ENCODE peak calls at places on chromosomes 16 and 17, in seven cellular contexts. J is heart left ventricle, H is esophagus squamous epithelium, I is thyroid gland, T is Peyer's patch, Z is HCT116, L is stomach. N is an unnamed sample.

GRCh38 chr16:17921357-17921978 is 415.1 kb downstream of the NPIPA8 start:
- DNase-seq in J (no peak), H (no peak), I (no peak), T (peak; percentile 71), Z (peak; percentile 48), L (no peak), N (peak; percentile 44)

GRCh38 chr17:78471635-78472034 is 93.2 kb downstream of the PGS1 start:
- DNase-seq in J (no peak), H (no peak), I (no peak), T (no peak), Z (no peak), L (no peak), N (no peak)

GRCh38 chr17:13869301-13869700 is 200.0 kb upstream of the COX10 start:
- DNase-seq in J (no peak), H (no peak), I (no peak), T (no peak), Z (no peak), L (no peak), N (no peak)

GRCh38 chr16:82650804-82651203 is 24.0 kb downstream of the CDH13 start:
- DNase-seq in J (no peak), H (no peak), I (no peak), T (no peak), Z (no peak), L (no peak), N (no peak)

GRCh38 chr17:40304464-40304863 is 4.5 kb upstream of the RARA start:
- DNase-seq in J (no peak), H (no peak), I (no peak), T (no peak), Z (no peak), L (no peak), N (no peak)

GRCh38 chr16:10862432-10862831 is 14.6 kb upstream of the CIITA start:
- DNase-seq in J (peak; percentile 53), H (no peak), I (no peak), T (peak; percentile 71), Z (peak; percentile 37), L (peak; percentile 90), N (peak; percentile 81)

GRCh38 chr16:2365895-2366294 is 25.4 kb upstream of the ABCA3 start:
- DNase-seq in J (no peak), H (no peak), I (no peak), T (no peak), Z (no peak), L (no peak), N (no peak)

GRCh38 chr16:80369559-80369958 is 171.2 kb upstream of the DYNLRB2 start:
- DNase-seq in J (peak; percentile 32), H (no peak), I (no peak), T (peak; percentile 64), Z (no peak), L (peak; percentile 55), N (peak; percentile 40)

GRCh38 chr16:2776500-2777139 is 460 bp downstream of the ELOB start:
- DNase-seq in J (peak; percentile 47), H (no peak), I (no peak), T (peak; percentile 62), Z (no peak), L (no peak), N (no peak)

GRCh38 chr16:31071861-31072260 is 2.2 kb downstream of the ZNF668 start:
- DNase-seq in J (no peak), H (no peak), I (no peak), T (no peak), Z (no peak), L (no peak), N (no peak)

GRCh38 chr16:4345439-4346204 is 5.5 kb downstream of the PAM16 start:
- DNase-seq in J (no peak), H (no peak), I (no peak), T (no peak), Z (no peak), L (no peak), N (peak; percentile 65)

GRCh38 chr17:38703742-38704644 is 1.1 kb upstream of the MLLT6 start:
- DNase-seq in J (peak; percentile 85), H (peak; percentile 32), I (peak; percentile 98), T (peak; percentile 94), Z (peak; percentile 81), L (peak; percentile 95), N (peak; percentile 94)

GRCh38 chr16:56911771-56912541 is 20.0 kb upstream of the HERPUD1 start:
- DNase-seq in J (peak; percentile 59), H (no peak), I (peak; percentile 16), T (peak; percentile 91), Z (no peak), L (peak; percentile 40), N (no peak)

GRCh38 chr16:85661131-85662035 is 27.4 kb downstream of the GINS2 start:
- DNase-seq in J (no peak), H (no peak), I (no peak), T (no peak), Z (no peak), L (no peak), N (no peak)

GRCh38 chr17:69961488-69962145 is 113.4 kb upstream of the KCNJ16 start:
- DNase-seq in J (peak; percentile 19), H (no peak), I (peak; percentile 20), T (no peak), Z (no peak), L (peak; percentile 26), N (peak; percentile 11)

GRCh38 chr17:37212184-37212583 is 163.6 kb upstream of the C17orf78 start:
- DNase-seq in J (no peak), H (no peak), I (no peak), T (no peak), Z (no peak), L (no peak), N (no peak)

GRCh38 chr17:82240506-82241182 is 11.8 kb downstream of the SLC16A3 start:
- DNase-seq in J (no peak), H (no peak), I (peak; percentile 23), T (no peak), Z (no peak), L (no peak), N (no peak)

GRCh38 chr17:38632334-38632733 is 26.6 kb upstream of the SRCIN1 start:
- DNase-seq in J (no peak), H (no peak), I (no peak), T (no peak), Z (no peak), L (no peak), N (no peak)

GRCh38 chr16:11359370-11359769 is 14.1 kb downstream of the RMI2 start:
- DNase-seq in J (no peak), H (no peak), I (peak; percentile 54), T (no peak), Z (peak; percentile 12), L (no peak), N (peak; percentile 84)

GRCh38 chr17:9531080-9531479 is 44.5 kb downstream of the STX8 start:
- DNase-seq in J (no peak), H (no peak), I (no peak), T (no peak), Z (no peak), L (no peak), N (no peak)

GRCh38 chr16:88764913-88765349 is 20.1 kb downstream of the PIEZO1 start:
- DNase-seq in J (no peak), H (no peak), I (peak; percentile 98), T (no peak), Z (no peak), L (no peak), N (peak; percentile 77)

DNA sequence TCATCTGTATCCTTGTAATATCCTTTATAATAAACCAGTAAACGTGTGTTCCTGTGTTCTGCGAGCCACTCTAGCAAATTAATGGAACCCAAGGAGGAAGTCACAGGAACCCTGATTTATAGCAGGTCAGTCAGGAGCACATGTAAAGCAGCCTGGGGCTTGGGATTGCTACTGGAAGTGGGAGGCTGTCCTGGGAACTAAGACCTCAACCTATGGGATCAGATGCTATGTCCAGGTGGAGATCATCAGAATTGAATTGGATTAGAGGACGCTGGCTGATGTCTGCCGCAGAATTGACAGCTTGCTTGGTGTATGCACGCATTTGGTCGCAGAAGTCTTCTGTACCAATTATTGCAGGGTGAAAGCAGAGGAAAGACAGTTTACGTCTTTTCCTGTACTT is 15.7 kb downstream of the WNT3 start:
- DNase-seq in J (no peak), H (no peak), I (no peak), T (no peak), Z (no peak), L (no peak), N (no peak)
- TF ChIP-seq CTCF in J (no peak), H (no peak), I (no peak), T (no peak), Z (no peak), L (no peak), N (no peak)

DNA sequence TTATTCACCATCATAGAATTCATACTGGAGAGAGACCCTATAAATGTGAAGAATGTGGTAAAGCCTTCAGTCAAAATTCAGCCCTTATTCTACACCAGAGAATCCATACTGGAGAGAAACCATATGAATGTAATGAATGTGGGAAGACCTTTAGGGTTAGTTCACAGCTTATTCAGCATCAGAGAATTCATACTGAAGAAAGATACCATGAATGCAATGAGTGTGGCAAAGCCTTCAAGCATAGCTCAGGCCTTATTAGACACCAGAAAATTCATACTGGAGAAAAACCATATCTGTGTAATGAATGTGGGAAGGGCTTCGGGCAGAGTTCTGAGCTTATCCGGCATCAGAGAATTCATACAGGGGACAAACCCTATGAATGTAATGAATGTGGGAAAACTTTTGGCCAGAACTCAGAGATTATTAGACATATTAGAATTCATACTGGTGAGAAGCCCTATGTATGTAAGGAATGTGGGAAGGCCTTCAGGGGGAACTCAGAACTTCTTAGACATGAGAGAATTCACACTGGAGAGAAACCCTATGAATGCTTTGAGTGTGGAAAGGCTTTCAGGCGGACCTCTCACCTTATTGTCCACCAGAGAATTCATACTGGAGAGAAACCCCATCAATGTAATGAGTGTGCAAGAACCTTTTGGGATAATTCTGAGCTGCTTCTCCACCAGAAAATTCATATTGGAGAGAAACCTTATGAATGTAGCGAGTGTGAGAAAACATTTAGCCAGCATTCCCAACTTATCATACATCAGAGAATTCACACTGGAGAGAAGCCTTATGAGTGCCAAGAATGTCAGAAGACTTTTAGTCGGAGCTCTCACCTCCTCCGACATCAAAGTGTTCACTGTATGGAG is 14.1 kb downstream of the ZFP3 start:
- DNase-seq in J (no peak), H (no peak), I (no peak), T (no peak), Z (no peak), L (no peak), N (no peak)
- H3K9me3 ChIP-seq in J (peaks cover 26% of the 10 kb centered on the region), H (peaks cover 100% of the 10 kb centered on the region), I (peaks cover 15% of the 10 kb centered on the region), T (peaks cover 85% of the 10 kb centered on the region), Z (peaks cover 66% of the 10 kb centered on the region), L (peaks cover 97% of the 10 kb centered on the region), N (peaks cover 7% of the 10 kb centered on the region)

GRCh38 chr17:79610151-79610645 is 653 bp downstream of the RBFOX3 start:
- DNase-seq in J (no peak), H (no peak), I (no peak), T (no peak), Z (no peak), L (no peak), N (no peak)
- H3K4me3 ChIP-seq in J (no peak overlapping the region), H (peak overlapping the region; percentile 57), I (no peak overlapping the region), T (no peak overlapping the region), Z (no peak overlapping the region), L (peak overlapping the region; percentile 17), N (no peak overlapping the region)

DNA sequence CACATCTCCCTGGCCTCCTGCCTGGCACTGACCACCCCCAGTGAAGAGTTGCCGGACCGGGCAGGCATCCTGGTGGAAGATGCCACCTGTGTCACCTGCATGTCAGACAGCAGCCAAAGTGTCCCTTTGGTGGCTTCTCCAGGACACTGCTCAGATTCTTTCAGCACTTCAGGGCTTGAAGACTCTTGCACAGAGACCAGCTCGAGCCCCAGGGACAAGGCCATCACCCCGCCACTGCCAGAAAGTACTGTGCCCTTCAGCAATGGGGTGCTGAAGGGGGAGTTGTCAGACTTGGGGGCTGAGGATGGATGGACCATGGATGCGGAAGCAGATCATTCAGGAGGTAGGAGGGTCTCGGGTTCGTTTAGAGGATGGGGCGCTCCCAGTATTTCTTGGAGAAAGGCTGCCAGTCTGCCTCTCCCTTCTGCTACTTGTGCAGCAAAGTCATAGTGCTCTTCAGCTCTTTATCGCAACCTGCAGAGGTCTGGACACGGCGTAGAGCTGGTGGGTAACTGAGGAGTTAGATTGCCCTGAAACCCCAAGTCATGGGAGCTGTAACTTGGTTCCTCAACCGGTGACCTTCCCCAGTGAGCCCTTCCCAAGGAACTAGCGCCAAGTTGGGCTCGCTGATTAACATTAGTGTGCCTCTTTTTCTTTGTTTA is 21.9 kb downstream of the AKAP1 start:
- DNase-seq in J (no peak), H (no peak), I (no peak), T (no peak), Z (no peak), L (no peak), N (no peak)
- TF ChIP-seq CTCF in J (no peak), H (no peak), I (no peak), T (no peak), Z (no peak), L (no peak), N (no peak)